ENCODE peak calls at places on chromosomes 7 and 10, in ten cellular contexts. S is neural progenitor cell, F is mesendoderm, E is GM23248, I is PC-3, G is fibroblast of lung, P is colonic mucosa, H is endodermal cell, X is HCT116, Y is astrocyte. K is an unnamed sample.
A peak's percentile ranks its signal among the peaks of the same experiment; 100 is the strongest.

GRCh38 chr10:31426425-31426824 is 107.4 kb downstream of the ZEB1 start:
- DNase-seq in E (peak; percentile 79), X (no peak), I (peak; percentile 74), H (no peak), G (peak; percentile 93), Y (peak; percentile 78), S (no peak), P (no peak), F (peak; percentile 1), K (peak; percentile 56)

GRCh38 chr7:151115121-151115835 is 29.0 kb downstream of the AGAP3 start:
- DNase-seq in I (peak; percentile 23), G (peak; percentile 12), F (peak; percentile 48), H (peak; percentile 78), P (no peak), S (peak; percentile 79), E (peak; percentile 70), X (no peak), Y (no peak), K (peak; percentile 70)

GRCh38 chr7:7103343-7104313 is 78.7 kb upstream of the C1GALT1 start:
- DNase-seq in E (peak; percentile 78), X (peak; percentile 48), P (no peak), Y (peak; percentile 54), S (peak; percentile 55), I (peak; percentile 81), F (peak; percentile 72), H (no peak), G (peak; percentile 87), K (peak; percentile 90)

GRCh38 chr7:24864214-24864817 is 107.1 kb upstream of the GSDME start:
- DNase-seq in I (no peak), P (no peak), H (no peak), S (no peak), E (no peak), X (no peak), G (no peak), F (no peak), Y (no peak), K (no peak)

GRCh38 chr10:93073539-93074136 is at the start of gene CYP26A1:
- DNase-seq in F (peak; percentile 87), G (no peak), X (no peak), Y (no peak), I (peak; percentile 3), S (peak; percentile 70), P (no peak), H (peak; percentile 93), E (peak; percentile 22), K (no peak)

GRCh38 chr7:12623885-12624498 is 53.5 kb downstream of the SCIN start:
- DNase-seq in Y (no peak), X (peak; percentile 13), E (peak; percentile 60), G (peak; percentile 51), H (no peak), S (no peak), P (no peak), F (peak; percentile 21), I (peak; percentile 74), K (peak; percentile 79)

GRCh38 chr7:86908948-86909347 is 150.5 kb downstream of the ELAPOR2 start:
- DNase-seq in X (no peak), I (peak; percentile 6), H (peak; percentile 63), S (peak; percentile 14), E (peak; percentile 28), G (peak; percentile 4), F (peak; percentile 37), P (no peak), Y (no peak), K (peak; percentile 27)

GRCh38 chr7:8303904-8304528 is 42.0 kb upstream of the ICA1 start:
- DNase-seq in X (peak; percentile 26), I (no peak), G (no peak), Y (no peak), F (no peak), P (no peak), H (peak; percentile 65), S (no peak), E (no peak), K (no peak)

GRCh38 chr10:128529225-128529624 is 403.0 kb upstream of the MKI67 start:
- DNase-seq in I (no peak), G (no peak), E (no peak), P (no peak), X (no peak), S (no peak), Y (no peak), F (no peak), H (no peak), K (no peak)

GRCh38 chr7:106425017-106425719 is 140.4 kb upstream of the NAMPT start:
- DNase-seq in H (no peak), S (no peak), F (no peak), X (no peak), E (peak; percentile 98), G (peak; percentile 100), P (peak; percentile 59), Y (peak; percentile 99), I (peak; percentile 72), K (peak; percentile 98)

GRCh38 chr10:45398595-45398994 is 24.6 kb downstream of the ALOX5 start:
- DNase-seq in G (no peak), Y (no peak), F (no peak), E (no peak), H (no peak), I (no peak), P (no peak), S (no peak), X (no peak), K (no peak)

GRCh38 chr10:87915989-87916388 is 52.6 kb downstream of the PTEN start:
- DNase-seq in E (peak; percentile 32), X (no peak), G (peak; percentile 67), S (no peak), F (peak; percentile 43), I (no peak), P (no peak), H (no peak), Y (peak; percentile 38), K (peak; percentile 29)

GRCh38 chr10:50312464-50313437 is 61.4 kb upstream of the ASAH2 start:
- DNase-seq in H (no peak), X (no peak), P (no peak), G (peak; percentile 46), I (peak; percentile 96), E (peak; percentile 90), Y (peak; percentile 31), F (no peak), S (no peak), K (peak; percentile 26)

GRCh38 chr10:51074238-51075028 is at the start of gene PRKG1:
- DNase-seq in P (peak; percentile 79), Y (peak; percentile 50), H (peak; percentile 94), F (peak; percentile 92), E (peak; percentile 89), I (peak; percentile 97), G (peak; percentile 84), S (peak; percentile 91), X (no peak), K (peak; percentile 93)

GRCh38 chr7:107870427-107871000 is 20.5 kb upstream of the DLD start:
- DNase-seq in I (no peak), H (no peak), E (no peak), X (no peak), S (no peak), G (no peak), P (no peak), F (no peak), Y (no peak), K (no peak)

GRCh38 chr7:121053219-121053618 is 64.7 kb downstream of the CPED1 start:
- DNase-seq in S (no peak), Y (no peak), H (no peak), G (no peak), I (no peak), X (no peak), F (no peak), E (no peak), P (no peak), K (no peak)
- H3K9ac ChIP-seq in S (no peak overlapping the region), Y (no peak overlapping the region), H (no peak overlapping the region), G (no peak overlapping the region), I (no peak overlapping the region), X (no peak overlapping the region), F (no peak overlapping the region), E (no peak overlapping the region), P (no peak overlapping the region), K (no peak overlapping the region)

GRCh38 chr7:47290466-47290865 is 291.4 kb downstream of the TNS3 start:
- DNase-seq in G (no peak), P (no peak), X (no peak), F (no peak), I (peak; percentile 5), Y (no peak), E (no peak), S (no peak), H (no peak), K (no peak)

GRCh38 chr7:47291461-47292051 is 290.4 kb downstream of the TNS3 start:
- DNase-seq in X (peak; percentile 35), H (no peak), G (peak; percentile 95), F (no peak), S (no peak), P (peak; percentile 19), E (peak; percentile 97), Y (peak; percentile 97), I (peak; percentile 92), K (peak; percentile 82)

GRCh38 chr7:47288060-47288459 is 293.9 kb downstream of the TNS3 start:
- DNase-seq in H (no peak), P (peak; percentile 10), F (no peak), I (no peak), X (no peak), S (no peak), Y (no peak), E (no peak), G (no peak), K (no peak)

GRCh38 chr7:47292832-47293309 is 289.0 kb downstream of the TNS3 start:
- DNase-seq in F (no peak), H (no peak), I (no peak), E (no peak), S (no peak), Y (peak; percentile 60), G (peak; percentile 9), X (no peak), P (peak; percentile 23), K (no peak)

GRCh38 chr7:47290867-47291266 is 291.0 kb downstream of the TNS3 start:
- DNase-seq in S (no peak), E (no peak), I (peak; percentile 18), P (peak; percentile 14), Y (no peak), H (no peak), G (no peak), F (no peak), X (no peak), K (no peak)
- H3K36me3 ChIP-seq in S (no peaks in the 10 kb centered on the region), E (peaks cover 23% of the 10 kb centered on the region), I (peaks cover 68% of the 10 kb centered on the region), P (no peaks in the 10 kb centered on the region), Y (peaks cover 33% of the 10 kb centered on the region), H (peaks cover 60% of the 10 kb centered on the region), G (peaks cover 6% of the 10 kb centered on the region), F (no peaks in the 10 kb centered on the region), X (no peaks in the 10 kb centered on the region), K (peaks cover 42% of the 10 kb centered on the region)

GRCh38 chr10:1741450-1741849 is 4.1 kb upstream of the ADARB2 start:
- DNase-seq in X (no peak), E (no peak), Y (no peak), P (no peak), H (no peak), I (no peak), G (no peak), F (no peak), S (no peak), K (no peak)
- H3K27me3 ChIP-seq in X (no peaks in the 10 kb centered on the region), E (no peaks in the 10 kb centered on the region), Y (peaks cover 4% of the 10 kb centered on the region), P (peaks cover 21% of the 10 kb centered on the region), H (peaks cover 33% of the 10 kb centered on the region), I (peaks cover 34% of the 10 kb centered on the region), G (no peaks in the 10 kb centered on the region), F (peaks cover 3% of the 10 kb centered on the region), S (peaks cover 49% of the 10 kb centered on the region), K (peaks cover 35% of the 10 kb centered on the region)

DNA sequence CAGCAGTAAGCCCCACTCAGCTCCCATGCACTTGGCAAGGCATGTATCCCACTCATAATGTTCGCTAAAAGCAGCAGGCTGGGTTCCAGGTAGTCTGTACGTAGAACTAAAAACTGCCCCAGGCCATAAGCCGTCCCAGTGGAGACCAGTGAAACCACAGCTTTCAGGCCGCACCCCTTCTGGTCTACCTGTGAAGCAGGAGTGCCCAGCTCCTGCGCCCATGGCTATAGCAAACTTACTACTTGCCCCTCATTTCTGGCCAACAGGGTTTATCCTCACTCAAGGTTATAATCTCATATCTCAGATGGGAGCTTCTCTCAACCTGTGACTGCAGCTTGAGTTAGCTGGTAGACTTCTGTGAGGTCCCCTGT is 338.2 kb upstream of the LRRTM3 start:
- DNase-seq in X (no peak), H (no peak), P (no peak), S (no peak), E (no peak), F (no peak), G (no peak), I (no peak), Y (no peak), K (no peak)
- H3K9ac ChIP-seq in X (no peak overlapping the region), H (no peak overlapping the region), P (no peak overlapping the region), S (no peak overlapping the region), E (no peak overlapping the region), F (no peak overlapping the region), G (no peak overlapping the region), I (no peak overlapping the region), Y (no peak overlapping the region), K (no peak overlapping the region)

K was measured in adipocyte.